ENCODE peak calls at places on chromosomes 2 and 18, in five cellular contexts. One of them, this sample, is unnamed.
A peak's percentile ranks its signal among the peaks of the same experiment; 100 is the strongest.

GRCh38 chr2:151238527-151239487 is 22.9 kb downstream of the RBM43 start:
- DNase-seq in foreskin fibroblast: peak; percentile 81
- DNase-seq in upper lobe of right lung: no peak
- DNase-seq in pancreas: no peak
- DNase-seq in tibial artery: peak; percentile 72
- DNase-seq in this sample: no peak

GRCh38 chr2:8222979-8223730 is 458.7 kb upstream of the ID2 start:
- DNase-seq in foreskin fibroblast: no peak
- DNase-seq in upper lobe of right lung: no peak
- DNase-seq in pancreas: no peak
- DNase-seq in tibial artery: no peak
- DNase-seq in this sample: no peak

GRCh38 chr2:239891692-239892091 is 133.4 kb downstream of the NDUFA10 start:
- DNase-seq in foreskin fibroblast: no peak
- DNase-seq in upper lobe of right lung: no peak
- DNase-seq in pancreas: no peak
- DNase-seq in tibial artery: no peak
- DNase-seq in this sample: no peak

GRCh38 chr2:174122185-174122584 is 126.1 kb downstream of the OLA1 start:
- DNase-seq in foreskin fibroblast: no peak
- DNase-seq in upper lobe of right lung: no peak
- DNase-seq in pancreas: no peak
- DNase-seq in tibial artery: no peak
- DNase-seq in this sample: no peak

GRCh38 chr2:55232084-55232862 is at the start of the genes CLHC1 and RPS27A:
- DNase-seq in foreskin fibroblast: peak; percentile 89
- DNase-seq in upper lobe of right lung: peak; percentile 95
- DNase-seq in pancreas: peak; percentile 90
- DNase-seq in tibial artery: peak; percentile 86
- DNase-seq in this sample: peak; percentile 96

GRCh38 chr18:31719363-31720006 is 35.1 kb upstream of the B4GALT6 start:
- DNase-seq in foreskin fibroblast: no peak
- DNase-seq in upper lobe of right lung: no peak
- DNase-seq in pancreas: no peak
- DNase-seq in tibial artery: no peak
- DNase-seq in this sample: no peak

GRCh38 chr2:189179607-189179979 is at the start of gene COL5A2:
- DNase-seq in foreskin fibroblast: peak; percentile 82
- DNase-seq in upper lobe of right lung: no peak
- DNase-seq in pancreas: no peak
- DNase-seq in tibial artery: peak; percentile 66
- DNase-seq in this sample: peak; percentile 10

GRCh38 chr2:65939687-65940086 is 495.2 kb upstream of the MEIS1 start:
- DNase-seq in foreskin fibroblast: no peak
- DNase-seq in upper lobe of right lung: no peak
- DNase-seq in pancreas: no peak
- DNase-seq in tibial artery: no peak
- DNase-seq in this sample: no peak

GRCh38 chr18:79922971-79923411 is 28.5 kb downstream of the SLC66A2 start:
- DNase-seq in foreskin fibroblast: no peak
- DNase-seq in upper lobe of right lung: peak; percentile 48
- DNase-seq in pancreas: peak; percentile 2
- DNase-seq in tibial artery: peak; percentile 10
- DNase-seq in this sample: no peak

GRCh38 chr2:32843699-32844098 is 103.1 kb upstream of the LTBP1 start:
- DNase-seq in foreskin fibroblast: no peak
- DNase-seq in upper lobe of right lung: no peak
- DNase-seq in pancreas: no peak
- DNase-seq in tibial artery: no peak
- DNase-seq in this sample: no peak

GRCh38 chr2:38533757-38534545 is 68.8 kb downstream of the HNRNPLL start:
- DNase-seq in foreskin fibroblast: no peak
- DNase-seq in upper lobe of right lung: no peak
- DNase-seq in pancreas: no peak
- DNase-seq in tibial artery: no peak
- DNase-seq in this sample: no peak

GRCh38 chr2:204550738-204551137 is 5.5 kb downstream of the PARD3B start:
- DNase-seq in foreskin fibroblast: peak; percentile 78
- DNase-seq in upper lobe of right lung: no peak
- DNase-seq in pancreas: no peak
- DNase-seq in tibial artery: no peak
- DNase-seq in this sample: peak; percentile 59

GRCh38 chr2:16025211-16025875 is 85.0 kb downstream of the MYCN start:
- DNase-seq in foreskin fibroblast: no peak
- DNase-seq in upper lobe of right lung: no peak
- DNase-seq in pancreas: no peak
- DNase-seq in tibial artery: no peak
- DNase-seq in this sample: no peak

GRCh38 chr2:106990307-106990706 is 104.3 kb upstream of the ST6GAL2 start:
- DNase-seq in foreskin fibroblast: peak; percentile 68
- DNase-seq in upper lobe of right lung: no peak
- DNase-seq in pancreas: no peak
- DNase-seq in tibial artery: no peak
- DNase-seq in this sample: no peak

GRCh38 chr2:174768557-174768956 is 4.3 kb upstream of the CHRNA1 start:
- DNase-seq in foreskin fibroblast: no peak
- DNase-seq in upper lobe of right lung: no peak
- DNase-seq in pancreas: no peak
- DNase-seq in tibial artery: no peak
- DNase-seq in this sample: no peak

GRCh38 chr2:241225545-241225944 is 37.1 kb downstream of the ANO7 start:
- DNase-seq in foreskin fibroblast: no peak
- DNase-seq in upper lobe of right lung: no peak
- DNase-seq in pancreas: no peak
- DNase-seq in tibial artery: no peak
- DNase-seq in this sample: no peak

GRCh38 chr2:197433770-197434438 is 924 bp downstream of the SF3B1 start:
- DNase-seq in foreskin fibroblast: no peak
- DNase-seq in upper lobe of right lung: no peak
- DNase-seq in pancreas: no peak
- DNase-seq in tibial artery: no peak
- DNase-seq in this sample: no peak

GRCh38 chr2:165582409-165582808 is 112.9 kb downstream of the CSRNP3 start:
- DNase-seq in foreskin fibroblast: peak; percentile 10
- DNase-seq in upper lobe of right lung: no peak
- DNase-seq in pancreas: no peak
- DNase-seq in tibial artery: peak; percentile 21
- DNase-seq in this sample: no peak

GRCh38 chr2:49714433-49714832 is 560.1 kb upstream of the FSHR start:
- DNase-seq in foreskin fibroblast: no peak
- DNase-seq in upper lobe of right lung: no peak
- DNase-seq in pancreas: no peak
- DNase-seq in tibial artery: no peak
- DNase-seq in this sample: no peak

GRCh38 chr2:153871231-153872221 is at the start of gene GALNT13:
- DNase-seq in foreskin fibroblast: no peak
- DNase-seq in upper lobe of right lung: peak; percentile 79
- DNase-seq in pancreas: peak; percentile 48
- DNase-seq in tibial artery: peak; percentile 50
- DNase-seq in this sample: no peak

GRCh38 chr2:151720521-151720920 is 13.8 kb downstream of the NEB start:
- DNase-seq in foreskin fibroblast: no peak
- DNase-seq in upper lobe of right lung: no peak
- DNase-seq in pancreas: no peak
- DNase-seq in tibial artery: no peak
- DNase-seq in this sample: no peak

GRCh38 chr18:5979176-5979888 is 84.0 kb upstream of the TMEM200C start:
- DNase-seq in foreskin fibroblast: no peak
- DNase-seq in upper lobe of right lung: no peak
- DNase-seq in pancreas: no peak
- DNase-seq in tibial artery: no peak
- DNase-seq in this sample: no peak

GRCh38 chr18:79877163-79878091 is 74.0 kb downstream of the SLC66A2 start:
- DNase-seq in foreskin fibroblast: no peak
- DNase-seq in upper lobe of right lung: peak; percentile 59
- DNase-seq in pancreas: no peak
- DNase-seq in tibial artery: no peak
- DNase-seq in this sample: no peak

GRCh38 chr2:144708641-144709040 is 188.7 kb upstream of the ZEB2 start:
- DNase-seq in foreskin fibroblast: no peak
- DNase-seq in upper lobe of right lung: no peak
- DNase-seq in pancreas: no peak
- DNase-seq in tibial artery: no peak
- DNase-seq in this sample: no peak

GRCh38 chr2:20403693-20404381 is 43.0 kb upstream of the RHOB start:
- DNase-seq in foreskin fibroblast: no peak
- DNase-seq in upper lobe of right lung: no peak
- DNase-seq in pancreas: no peak
- DNase-seq in tibial artery: no peak
- DNase-seq in this sample: no peak

GRCh38 chr2:158138255-158138654 is 36.6 kb downstream of the UPP2 start:
- DNase-seq in foreskin fibroblast: no peak
- DNase-seq in upper lobe of right lung: no peak
- DNase-seq in pancreas: no peak
- DNase-seq in tibial artery: no peak
- DNase-seq in this sample: no peak

GRCh38 chr18:22168360-22168921 is 948 bp upstream of the GATA6 start:
- DNase-seq in foreskin fibroblast: no peak
- DNase-seq in upper lobe of right lung: no peak
- DNase-seq in pancreas: no peak
- DNase-seq in tibial artery: peak; percentile 42
- DNase-seq in this sample: no peak

GRCh38 chr18:22169889-22170420 is 566 bp downstream of the GATA6 start:
- DNase-seq in foreskin fibroblast: no peak
- DNase-seq in upper lobe of right lung: peak; percentile 81
- DNase-seq in pancreas: no peak
- DNase-seq in tibial artery: peak; percentile 31
- DNase-seq in this sample: no peak

GRCh38 chr18:22167471-22168151 is 1.8 kb upstream of the GATA6 start:
- DNase-seq in foreskin fibroblast: no peak
- DNase-seq in upper lobe of right lung: no peak
- DNase-seq in pancreas: no peak
- DNase-seq in tibial artery: peak; percentile 56
- DNase-seq in this sample: no peak

GRCh38 chr18:22170421-22171262 is 1.3 kb downstream of the GATA6 start:
- DNase-seq in foreskin fibroblast: peak; percentile 41
- DNase-seq in upper lobe of right lung: peak; percentile 80
- DNase-seq in pancreas: peak; percentile 67
- DNase-seq in tibial artery: peak; percentile 42
- DNase-seq in this sample: no peak

DNA sequence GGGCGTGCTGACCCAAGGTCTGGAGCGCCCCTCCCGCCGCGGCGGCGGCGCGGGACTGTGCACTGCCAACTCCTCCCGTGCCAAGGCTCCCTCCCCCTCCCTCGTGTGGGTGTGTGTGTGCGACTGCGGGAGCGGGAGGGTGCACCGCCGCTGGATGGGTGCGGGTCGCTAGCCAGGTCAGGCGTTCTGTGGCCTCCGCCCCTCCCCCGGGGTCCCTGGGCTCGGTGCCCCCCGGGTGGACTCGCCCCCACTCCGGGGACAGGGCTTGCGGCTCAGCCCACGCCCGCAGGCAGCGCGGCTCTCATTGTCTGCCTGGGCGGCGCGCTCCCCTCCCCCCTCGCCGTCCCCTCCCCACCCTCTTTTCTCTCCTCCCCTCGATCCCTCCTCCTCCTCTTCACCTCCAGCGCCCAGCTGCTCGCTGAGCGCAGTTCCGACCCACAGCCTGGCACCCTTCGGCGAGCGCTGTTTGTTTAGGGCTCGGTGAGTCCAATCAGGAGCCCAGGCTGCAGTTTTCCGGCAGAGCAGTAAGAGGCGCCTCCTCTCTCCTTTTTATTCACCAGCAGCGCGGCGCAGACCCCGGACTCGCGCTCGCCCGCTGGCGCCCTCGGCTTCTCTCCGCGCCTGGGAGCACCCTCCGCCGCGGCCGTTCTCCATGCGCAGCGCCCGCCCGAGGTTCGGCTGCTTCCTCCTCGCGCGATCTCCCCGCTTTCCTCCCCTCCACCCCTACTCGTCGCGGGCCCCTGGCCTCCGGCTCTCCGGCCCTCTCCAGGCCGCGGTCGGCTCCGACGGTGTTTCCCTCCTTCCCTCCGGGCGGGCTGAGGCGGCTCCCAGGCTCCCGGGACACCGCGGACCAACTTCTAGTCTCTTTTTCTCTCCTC is at the start of gene GATA6:
- DNase-seq in foreskin fibroblast: peak; percentile 53
- DNase-seq in upper lobe of right lung: peak; percentile 96
- DNase-seq in pancreas: peak; percentile 98
- DNase-seq in tibial artery: peak; percentile 96
- DNase-seq in this sample: no peak
- TF ChIP-seq CTCF in foreskin fibroblast: peak; percentile 49
- TF ChIP-seq CTCF in upper lobe of right lung: peak; percentile 49
- TF ChIP-seq CTCF in pancreas: no peak
- TF ChIP-seq CTCF in tibial artery: no peak
- TF ChIP-seq CTCF in this sample: peak; percentile 61

GRCh38 chr2:213281156-213281555 is 3.1 kb upstream of the SPAG16 start:
- DNase-seq in foreskin fibroblast: no peak
- DNase-seq in upper lobe of right lung: no peak
- DNase-seq in pancreas: no peak
- DNase-seq in tibial artery: no peak
- DNase-seq in this sample: no peak

GRCh38 chr2:213288913-213289700 is 4.8 kb downstream of the SPAG16 start:
- DNase-seq in foreskin fibroblast: no peak
- DNase-seq in upper lobe of right lung: no peak
- DNase-seq in pancreas: no peak
- DNase-seq in tibial artery: no peak
- DNase-seq in this sample: no peak

GRCh38 chr2:213284105-213285090 is at the start of gene SPAG16:
- DNase-seq in foreskin fibroblast: peak; percentile 98
- DNase-seq in upper lobe of right lung: peak; percentile 98
- DNase-seq in pancreas: peak; percentile 96
- DNase-seq in tibial artery: peak; percentile 90
- DNase-seq in this sample: peak; percentile 74

GRCh38 chr2:213279961-213280360 is 4.3 kb upstream of the SPAG16 start:
- DNase-seq in foreskin fibroblast: no peak
- DNase-seq in upper lobe of right lung: no peak
- DNase-seq in pancreas: no peak
- DNase-seq in tibial artery: no peak
- DNase-seq in this sample: no peak

DNA sequence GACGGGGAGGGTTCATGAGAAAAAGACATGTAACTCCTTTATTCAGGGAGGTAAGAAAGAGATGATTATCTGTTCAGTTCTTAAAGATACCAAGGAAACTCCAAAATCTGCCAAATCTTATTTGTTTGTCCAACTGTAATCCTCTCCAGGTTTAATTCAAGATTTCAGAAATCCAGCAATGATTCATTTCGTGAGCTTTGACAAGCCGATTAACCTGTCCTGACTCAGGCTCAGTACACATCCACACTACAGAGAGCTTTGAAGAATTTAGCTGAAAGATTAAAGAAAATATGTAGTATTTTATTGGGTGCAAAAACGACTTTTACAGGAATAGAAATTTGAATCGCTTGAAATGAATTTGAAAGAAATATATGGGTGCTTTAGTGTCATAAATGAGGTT is 1.1 kb downstream of the SPAG16 start:
- DNase-seq in foreskin fibroblast: no peak
- DNase-seq in upper lobe of right lung: no peak
- DNase-seq in pancreas: no peak
- DNase-seq in tibial artery: no peak
- DNase-seq in this sample: no peak
- H3K4me3 ChIP-seq in foreskin fibroblast: peak overlapping the region; percentile 77
- H3K4me3 ChIP-seq in upper lobe of right lung: peak overlapping the region; percentile 79
- H3K4me3 ChIP-seq in pancreas: peak overlapping the region; percentile 62
- H3K4me3 ChIP-seq in tibial artery: peak overlapping the region; percentile 69
- H3K4me3 ChIP-seq in this sample: peak overlapping the region; percentile 83

GRCh38 chr2:73291461-73292315 is 1.7 kb downstream of the EGR4 start:
- DNase-seq in foreskin fibroblast: no peak
- DNase-seq in upper lobe of right lung: no peak
- DNase-seq in pancreas: no peak
- DNase-seq in tibial artery: no peak
- DNase-seq in this sample: no peak
- TF ChIP-seq CTCF in foreskin fibroblast: no peak
- TF ChIP-seq CTCF in upper lobe of right lung: no peak
- TF ChIP-seq CTCF in pancreas: no peak
- TF ChIP-seq CTCF in tibial artery: no peak
- TF ChIP-seq CTCF in this sample: peak; percentile 7

GRCh38 chr2:151553-152328 is 105.4 kb upstream of the FAM110C start:
- DNase-seq in foreskin fibroblast: no peak
- DNase-seq in upper lobe of right lung: no peak
- DNase-seq in pancreas: no peak
- DNase-seq in tibial artery: no peak
- DNase-seq in this sample: no peak
- H3K4me3 ChIP-seq in foreskin fibroblast: no peak overlapping the region
- H3K4me3 ChIP-seq in upper lobe of right lung: no peak overlapping the region
- H3K4me3 ChIP-seq in pancreas: no peak overlapping the region
- H3K4me3 ChIP-seq in tibial artery: no peak overlapping the region
- H3K4me3 ChIP-seq in this sample: no peak overlapping the region

This sample was measured in epithelial cell of proximal tubule.